ENCODE peak calls at places on chromosomes 12 and 14, in six cellular contexts. V is anterior cingulate cortex; E is frontal cortex; M is activated naive CD8-positive, alpha-beta T cell treated with anti-CD3 and anti-CD28 coated beads for 36 hours; I is cardiac muscle cell; R is WTC11. N is an unnamed sample.

GRCh38 chr12:52132754-52133161 is 53.3 kb downstream of the SMIM41 start:
- DNase-seq in M (no peak), R (no peak), E (no peak), V (no peak), I (no peak), N (peak)

GRCh38 chr14:56118611-56119181 is 485 bp downstream of the PELI2 start:
- DNase-seq in R (no peak), M (peak), V (no peak), I (peak), E (peak), N (peak)

GRCh38 chr12:46159239-46159901 is 109.5 kb downstream of the SLC38A1 start:
- DNase-seq in R (no peak), E (no peak), V (no peak), I (no peak), M (no peak), N (no peak)

GRCh38 chr12:50187084-50187900 is 20.1 kb upstream of the CERS5 start:
- DNase-seq in E (no peak), M (no peak), V (no peak), I (peak), R (no peak), N (no peak)

GRCh38 chr14:91349481-91350074 is 68.0 kb downstream of the CCDC88C start:
- DNase-seq in V (no peak), R (no peak), M (peak), E (no peak), I (no peak), N (peak)

GRCh38 chr12:113867258-113867657 is 98.9 kb downstream of the RBM19 start:
- DNase-seq in V (no peak), E (no peak), M (no peak), R (peak), I (peak), N (no peak)

GRCh38 chr12:76611533-76611932 is 52.0 kb upstream of the OSBPL8 start:
- DNase-seq in E (no peak), R (no peak), V (no peak), I (peak), M (no peak), N (no peak)

GRCh38 chr12:31369712-31370521 is 44.0 kb upstream of the SINHCAF start:
- DNase-seq in V (no peak), I (peak), E (no peak), M (no peak), R (peak), N (peak)

GRCh38 chr12:88591343-88591742 is 11.1 kb upstream of the KITLG start:
- DNase-seq in I (no peak), E (no peak), M (no peak), V (no peak), R (no peak), N (no peak)

GRCh38 chr12:131942671-131943070 is 7.1 kb upstream of the EP400 start:
- DNase-seq in R (no peak), V (no peak), I (no peak), M (no peak), E (no peak), N (peak)

GRCh38 chr14:50060871-50061663 is 55.3 kb downstream of the VCPKMT start:
- DNase-seq in I (peak), R (no peak), M (peak), V (no peak), E (no peak), N (peak)

GRCh38 chr14:20512139-20512905 is 7.0 kb downstream of the RNASE10 start:
- DNase-seq in I (no peak), V (no peak), M (no peak), R (no peak), E (no peak), N (no peak)

GRCh38 chr14:68937790-68938514 is 41.1 kb downstream of the ACTN1 start:
- DNase-seq in M (peak), I (no peak), R (peak), E (no peak), V (peak), N (no peak)

GRCh38 chr12:106841471-106842302 is 67.2 kb downstream of the RIC8B start:
- DNase-seq in V (no peak), M (no peak), I (peak), E (peak), R (no peak), N (no peak)

GRCh38 chr12:52395761-52396434 is 10.2 kb downstream of the KRT82 start:
- DNase-seq in V (no peak), M (peak), I (peak), R (peak), E (no peak), N (peak)

GRCh38 chr14:88993946-88994345 is 169.5 kb downstream of the TTC8 start:
- DNase-seq in I (peak), E (no peak), V (no peak), R (no peak), M (no peak), N (no peak)

GRCh38 chr14:94050231-94050880 is 24.2 kb downstream of the OTUB2 start:
- DNase-seq in V (no peak), M (no peak), E (no peak), R (no peak), I (no peak), N (peak)